ENCODE peak calls at places on chromosomes 11 and 22, in four cellular contexts. W is ascending aorta, Q is heart right ventricle, T is left lung. V is an unnamed sample. For H3K4me1, the result is how much of the 10 kb centered on the place peaks cover.

GRCh38 chr11:65425971-65426838 is 3.6 kb downstream of the NEAT1 start:
- DNase-seq in W (peak), Q (no peak), T (peak), V (no peak)

GRCh38 chr11:125286486-125286885 is 121.9 kb downstream of the PKNOX2 start:
- DNase-seq in W (no peak), Q (no peak), T (no peak), V (no peak)

GRCh38 chr22:44245867-44246266 is 65.1 kb downstream of the PARVG start:
- DNase-seq in W (peak), Q (no peak), T (no peak), V (no peak)

GRCh38 chr11:126431401-126432064 is 76.0 kb downstream of the ST3GAL4 start:
- DNase-seq in W (peak), Q (peak), T (no peak), V (no peak)

GRCh38 chr22:36739185-36739584 is 35.6 kb upstream of the CACNG2 start:
- DNase-seq in W (peak), Q (no peak), T (no peak), V (no peak)

GRCh38 chr11:125132586-125132985 is 21.2 kb upstream of the TMEM218 start:
- DNase-seq in W (no peak), Q (no peak), T (no peak), V (no peak)

GRCh38 chr22:43346521-43346929 is 3.4 kb upstream of the SCUBE1 start:
- DNase-seq in W (peak), Q (peak), T (peak), V (peak)

GRCh38 chr11:118921121-118921928 is 4.4 kb downstream of the BCL9L start:
- DNase-seq in W (peak), Q (peak), T (peak), V (no peak)

GRCh38 chr11:18404062-18404461 is 8.1 kb upstream of the LDHC start:
- DNase-seq in W (no peak), Q (no peak), T (no peak), V (no peak)

GRCh38 chr11:68852628-68853027 is 10.9 kb upstream of the CPT1A start:
- DNase-seq in W (no peak), Q (no peak), T (no peak), V (no peak)

GRCh38 chr22:18997306-18997924 is 61.3 kb upstream of the PRODH start:
- DNase-seq in W (no peak), Q (no peak), T (no peak), V (no peak)

GRCh38 chr11:26480041-26480440 is 92.0 kb downstream of the MUC15 start:
- DNase-seq in W (no peak), Q (no peak), T (no peak), V (no peak)

GRCh38 chr11:69576069-69576782 is 64.7 kb upstream of the CCND1 start:
- DNase-seq in W (peak), Q (no peak), T (no peak), V (no peak)

GRCh38 chr11:69123593-69124545 is 31.9 kb upstream of the SMIM38 start:
- DNase-seq in W (no peak), Q (no peak), T (no peak), V (no peak)

GRCh38 chr22:17264321-17265052 is 45.3 kb upstream of the ADA2 start:
- DNase-seq in W (no peak), Q (peak), T (no peak), V (no peak)

GRCh38 chr22:37077802-37078448 is 26.4 kb downstream of the KCTD17 start:
- DNase-seq in W (no peak), Q (no peak), T (peak), V (peak)

GRCh38 chr22:36341640-36342041 is 46.1 kb downstream of the MYH9 start:
- DNase-seq in W (no peak), Q (no peak), T (no peak), V (no peak)

GRCh38 chr11:119472186-119472855 is 49.3 kb upstream of the THY1 start:
- DNase-seq in W (no peak), Q (no peak), T (no peak), V (no peak)

GRCh38 chr11:131371791-131372104 is 1.3 kb downstream of the NTM start:
- DNase-seq in W (no peak), Q (no peak), T (no peak), V (no peak)

GRCh38 chr11:35619754-35620640 is 1.7 kb downstream of the FJX1 start:
- DNase-seq in W (no peak), Q (peak), T (no peak), V (no peak)

GRCh38 chr11:65112551-65113360 is 1.1 kb downstream of the TM7SF2 start:
- DNase-seq in W (peak), Q (peak), T (no peak), V (peak)

GRCh38 chr11:62402226-62402625 is 16.6 kb upstream of the SCGB1A1 start:
- DNase-seq in W (peak), Q (peak), T (peak), V (no peak)

GRCh38 chr22:50051930-50052329 is 6.2 kb downstream of the TTLL8 start:
- DNase-seq in W (no peak), Q (no peak), T (no peak), V (no peak)

GRCh38 chr22:47011131-47011854 is 248.8 kb downstream of the TBC1D22A start:
- DNase-seq in W (no peak), Q (no peak), T (no peak), V (no peak)

GRCh38 chr11:116173506-116173905 is 599.3 kb downstream of the BUD13 start:
- DNase-seq in W (no peak), Q (no peak), T (no peak), V (no peak)

GRCh38 chr11:57787920-57788716 is 26.5 kb downstream of the CTNND1 start:
- DNase-seq in W (no peak), Q (no peak), T (peak), V (no peak)

GRCh38 chr11:57793711-57794110 is 32.1 kb downstream of the CTNND1 start:
- DNase-seq in W (no peak), Q (no peak), T (no peak), V (no peak)

GRCh38 chr11:57792060-57792541 is 30.5 kb downstream of the CTNND1 start:
- DNase-seq in W (peak), Q (peak), T (peak), V (no peak)

GRCh38 chr11:57792870-57793269 is 31.3 kb downstream of the CTNND1 start:
- DNase-seq in W (no peak), Q (no peak), T (no peak), V (no peak)

GRCh38 chr11:57791321-57792059 is 29.9 kb downstream of the CTNND1 start:
- DNase-seq in W (no peak), Q (no peak), T (no peak), V (no peak)
- H3K4me1 ChIP-seq in W (under half), Q (half or more), T (half or more), V (half or more)

DNA sequence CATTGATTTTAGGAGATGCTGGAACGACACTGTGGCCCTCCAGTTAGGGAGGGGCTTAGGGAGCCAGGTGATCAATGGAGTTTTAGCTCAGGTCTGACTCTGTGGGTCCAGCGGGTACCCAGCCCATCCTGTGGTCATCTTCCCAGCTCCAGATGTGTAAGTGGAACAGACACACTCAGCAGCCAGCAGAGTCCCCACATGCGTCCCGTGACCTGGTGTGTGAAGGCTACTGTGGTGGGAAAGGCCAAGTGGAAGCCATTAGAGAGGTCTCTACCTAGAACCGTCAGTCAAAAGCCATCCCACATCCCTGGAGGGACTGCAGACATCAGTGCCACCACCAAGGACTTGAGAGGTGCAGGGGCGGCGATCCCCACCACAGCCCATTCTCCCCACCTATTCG is 19.9 kb upstream of the CD81 start:
- DNase-seq in W (no peak), Q (no peak), T (no peak), V (no peak)
- H3K4me3 ChIP-seq in W (no peak), Q (no peak), T (no peak), V (no peak)

GRCh38 chr22:24434472-24435322 is 7.3 kb downstream of the ADORA2A start:
- DNase-seq in W (no peak), Q (peak), T (peak), V (no peak)

GRCh38 chr22:24437091-24437490 is 9.7 kb downstream of the ADORA2A start:
- DNase-seq in W (peak), Q (no peak), T (no peak), V (no peak)

GRCh38 chr22:24436553-24436952 is 9.2 kb downstream of the ADORA2A start:
- DNase-seq in W (no peak), Q (no peak), T (no peak), V (no peak)

GRCh38 chr22:24435323-24435645 is 7.9 kb downstream of the ADORA2A start:
- DNase-seq in W (no peak), Q (no peak), T (no peak), V (no peak)

DNA sequence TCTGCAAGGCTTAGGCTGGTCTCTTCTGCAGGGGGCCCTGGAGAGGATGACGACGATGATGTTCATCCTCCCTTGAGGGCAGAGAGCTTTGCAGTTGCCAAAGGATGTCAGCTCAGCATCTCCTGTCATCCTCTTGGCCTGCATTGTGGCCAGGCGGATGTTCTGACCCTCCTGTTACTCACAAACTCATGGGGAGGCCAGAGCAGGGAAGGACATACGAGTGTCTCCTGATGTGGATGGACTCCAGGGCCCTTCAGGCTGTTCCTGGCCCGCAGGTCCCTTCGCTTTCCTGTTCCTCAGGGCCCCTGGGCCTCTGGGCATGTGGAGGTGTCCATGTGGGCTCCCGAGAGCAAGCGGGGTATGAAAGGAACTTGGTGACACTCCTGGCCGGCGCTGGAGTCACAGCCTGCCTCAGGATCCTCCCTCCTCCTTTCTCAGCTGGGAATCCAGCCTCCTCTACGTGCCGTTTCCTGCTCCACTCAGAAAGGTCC is 8.5 kb downstream of the ADORA2A start:
- DNase-seq in W (no peak), Q (no peak), T (no peak), V (no peak)
- H3K4me1 ChIP-seq in W (under half), Q (half or more), T (half or more), V (under half)

DNA sequence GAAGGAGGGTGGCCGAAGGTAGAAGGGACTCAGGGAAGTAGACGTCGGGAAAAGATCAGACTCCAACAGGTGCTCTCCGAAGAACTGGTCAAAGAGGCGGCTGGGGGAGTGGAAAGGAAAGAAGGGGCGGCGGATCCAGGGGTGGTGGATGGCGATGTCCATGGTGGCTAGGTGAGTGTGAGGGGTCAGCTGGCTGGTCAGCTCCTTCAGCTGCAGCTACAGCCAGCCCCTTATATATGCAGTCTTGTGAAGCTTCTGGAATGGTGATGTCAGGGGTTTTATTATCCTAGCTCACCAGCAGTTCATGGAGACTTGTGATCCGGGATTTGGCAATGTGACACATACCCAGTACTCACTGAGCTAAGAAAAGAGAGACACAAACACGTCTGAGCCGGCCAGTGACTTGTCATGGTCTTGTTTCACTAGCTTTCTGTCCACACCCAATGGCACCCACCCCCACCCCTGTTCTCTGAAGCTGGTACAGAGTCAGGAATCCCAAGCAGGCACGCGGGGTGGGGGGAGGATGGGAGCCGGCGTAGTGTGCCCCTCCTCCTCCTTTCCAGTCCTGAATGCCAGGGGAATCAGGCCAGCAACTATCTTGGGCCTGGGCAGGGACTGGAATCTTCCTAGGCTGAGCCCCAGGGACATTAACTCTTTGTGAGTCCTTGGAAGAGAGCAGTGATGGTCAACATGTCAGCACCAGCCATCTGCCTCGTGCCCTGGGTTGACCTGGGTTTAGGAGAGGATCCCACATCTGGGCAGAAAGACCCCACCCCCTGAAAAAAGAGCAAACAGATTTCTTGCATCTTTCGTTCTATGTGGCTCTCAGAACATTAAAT is at the start of gene CRYAB:
- DNase-seq in W (peak), Q (peak), T (peak), V (no peak)
- H3K4me3 ChIP-seq in W (peak), Q (peak), T (peak), V (peak)

GRCh38 chr11:801097-801780 is 3.2 kb upstream of the SLC25A22 start:
- DNase-seq in W (no peak), Q (no peak), T (no peak), V (no peak)

GRCh38 chr11:803467-803742 is 1.6 kb downstream of the PIDD1 start:
- DNase-seq in W (no peak), Q (no peak), T (no peak), V (no peak)

GRCh38 chr11:802018-802617 is 2.9 kb downstream of the PIDD1 start:
- DNase-seq in W (no peak), Q (no peak), T (no peak), V (no peak)

GRCh38 chr11:803770-804598 is 1.0 kb downstream of the PIDD1 start:
- DNase-seq in W (no peak), Q (no peak), T (no peak), V (no peak)

DNA sequence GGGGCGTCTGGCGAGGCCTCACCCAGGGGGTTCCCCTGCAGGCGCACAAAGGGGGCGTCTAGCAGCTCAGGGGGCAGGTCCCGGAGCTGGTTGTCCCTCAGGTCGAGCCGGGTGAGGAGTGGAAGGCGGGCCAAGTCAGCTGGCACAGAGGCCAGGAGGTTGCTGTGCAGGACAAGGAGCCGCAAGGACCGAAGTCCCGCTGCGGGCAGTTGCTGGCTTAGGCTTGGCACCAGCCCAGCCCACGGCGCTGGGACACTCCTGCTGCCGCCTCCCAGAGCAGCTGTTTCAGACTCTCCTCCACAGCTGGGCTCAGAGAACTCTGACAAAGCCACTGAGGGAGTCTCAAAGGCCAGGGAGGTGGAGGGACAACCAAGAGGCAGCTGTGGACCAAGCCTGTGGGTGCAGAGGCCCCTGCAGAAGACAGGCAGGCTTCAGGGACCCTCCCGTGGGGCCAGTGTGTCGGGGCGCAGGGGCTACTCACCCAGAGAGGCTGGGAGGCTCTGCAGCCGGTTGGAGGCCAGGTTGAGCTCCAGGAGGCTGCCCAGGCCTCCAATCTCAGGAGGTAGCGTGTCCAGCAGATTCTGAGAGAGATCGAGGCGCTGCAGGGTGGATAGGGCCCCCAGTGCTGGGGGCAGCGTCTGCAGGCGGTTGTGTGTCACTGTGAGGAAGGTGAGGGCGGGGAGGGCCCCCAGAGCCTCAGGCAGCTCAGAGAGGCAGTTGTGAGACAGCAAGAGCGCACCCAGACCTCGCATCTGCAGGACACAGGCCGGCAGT is 2.2 kb downstream of the PIDD1 start:
- DNase-seq in W (no peak), Q (no peak), T (no peak), V (no peak)
- H3K4me1 ChIP-seq in W (under half), Q (under half), T (under half), V (under half)

GRCh38 chr11:134276396-134277175 is 407 bp downstream of the GLB1L3 start:
- DNase-seq in W (peak), Q (no peak), T (no peak), V (no peak)
- H3K4me3 ChIP-seq in W (peak), Q (peak), T (peak), V (peak)

DNA sequence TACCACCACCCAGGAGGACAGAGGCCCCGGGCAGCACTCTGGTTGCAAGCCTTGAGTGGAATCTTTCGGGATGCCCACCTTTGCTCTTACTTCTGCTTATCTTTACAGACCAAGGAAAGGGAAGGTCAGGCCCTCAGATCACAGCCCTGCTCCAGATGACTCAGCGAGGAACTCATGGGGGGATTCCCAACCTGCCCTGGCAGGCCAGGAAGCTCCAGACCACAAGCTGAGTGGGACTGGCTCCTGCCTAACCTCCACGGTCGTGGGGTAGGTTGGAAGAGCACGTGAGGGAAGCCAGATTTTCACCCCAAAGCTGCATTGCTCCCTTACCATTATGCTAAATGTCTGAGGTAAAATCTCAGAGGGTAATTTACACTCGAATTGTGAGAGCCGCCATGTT is 11.8 kb downstream of the TBC1D10A start:
- DNase-seq in W (no peak), Q (no peak), T (no peak), V (no peak)
- H3K4me1 ChIP-seq in W (half or more), Q (half or more), T (half or more), V (under half)